ENCODE peak calls at places on chromosomes 6 and 20, in five cellular contexts. L is mesendoderm, G is pancreas, V is testis, F is Caco-2. B is an unnamed sample. For H3K4me1 and H3K36me3, the result is how much of the 10 kb centered on the place peaks cover.

GRCh38 chr6:55108469-55109130 is 65.7 kb upstream of the HCRTR2 start:
- DNase-seq in V (no peak), L (peak), F (no peak), G (no peak), B (no peak)

GRCh38 chr20:19976595-19977372 is 40.4 kb upstream of the NAA20 start:
- DNase-seq in G (peak), L (peak), F (peak), V (peak), B (peak)

GRCh38 chr6:123094768-123095167 is 98.7 kb downstream of the CLVS2 start:
- DNase-seq in V (no peak), L (no peak), F (no peak), G (no peak), B (no peak)

GRCh38 chr6:63275953-63276352 is 43.8 kb downstream of the LGSN start:
- DNase-seq in L (no peak), G (no peak), V (no peak), F (no peak), B (no peak)

GRCh38 chr6:121668259-121668658 is 232.8 kb downstream of the GJA1 start:
- DNase-seq in V (no peak), G (no peak), L (no peak), F (no peak), B (no peak)

GRCh38 chr6:132763269-132763668 is 5.6 kb upstream of the VNN2 start:
- DNase-seq in F (no peak), V (no peak), G (no peak), L (peak), B (no peak)

GRCh38 chr6:344816-345340 is 46.7 kb upstream of the IRF4 start:
- DNase-seq in F (no peak), G (no peak), V (no peak), L (no peak), B (no peak)

GRCh38 chr6:104613416-104614001 is 246.2 kb downstream of the HACE1 start:
- DNase-seq in F (peak), V (no peak), G (no peak), L (peak), B (no peak)

DNA sequence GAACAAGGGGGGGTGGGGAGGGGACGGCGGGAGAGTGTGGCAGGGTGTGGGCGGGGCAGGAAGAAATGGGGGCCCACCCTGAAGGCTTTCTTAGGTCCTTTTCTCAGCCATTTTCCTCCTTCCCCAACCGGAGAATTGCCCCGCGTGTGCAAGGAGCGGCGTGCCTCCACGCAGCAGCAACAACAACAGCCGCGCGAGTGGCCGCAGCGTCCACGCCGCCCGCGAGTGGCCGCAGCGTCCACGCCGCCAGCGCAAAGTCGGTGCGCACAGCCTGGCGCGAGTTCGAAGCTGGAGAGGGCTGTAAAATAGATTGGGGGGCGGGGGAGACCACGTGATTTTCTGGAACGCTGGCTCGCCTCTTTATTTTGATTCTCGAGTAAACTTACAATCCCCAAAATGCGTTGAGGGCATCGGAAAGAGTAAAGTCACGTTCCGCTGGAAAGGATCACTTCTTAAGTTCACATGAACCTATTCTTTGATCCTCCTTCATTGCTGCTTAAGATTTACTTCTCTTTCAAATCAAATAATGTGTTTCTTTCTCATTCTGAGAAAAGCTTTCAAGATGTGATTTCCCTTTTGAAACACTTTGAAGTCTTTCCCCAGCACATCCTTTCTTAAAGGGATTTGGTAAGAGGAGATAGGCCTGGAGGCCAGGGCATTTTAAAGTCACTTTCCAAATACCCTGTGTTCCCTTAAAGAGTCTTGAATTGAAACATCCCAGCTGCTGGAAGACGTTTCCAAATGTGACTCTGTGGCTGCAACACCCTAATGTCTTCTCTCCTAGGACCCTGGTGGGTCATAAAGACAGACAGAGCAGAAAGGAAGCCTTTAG is 66.7 kb upstream of the ZNF217 start:
- DNase-seq in L (no peak), F (no peak), V (peak), G (no peak), B (no peak)
- H3K4me1 ChIP-seq in L (under half), F (under half), V (under half), G (under half), B (under half)

GRCh38 chr20:904146-904545 is 12.0 kb downstream of the ANGPT4 start:
- DNase-seq in F (no peak), V (no peak), G (no peak), L (peak), B (no peak)

GRCh38 chr20:909641-910040 is 6.5 kb downstream of the ANGPT4 start:
- DNase-seq in G (no peak), L (no peak), F (no peak), V (no peak), B (no peak)

GRCh38 chr20:906703-907102 is 9.4 kb downstream of the ANGPT4 start:
- DNase-seq in L (no peak), F (no peak), G (no peak), V (no peak), B (no peak)

GRCh38 chr20:905396-905961 is 10.7 kb downstream of the ANGPT4 start:
- DNase-seq in V (no peak), F (no peak), L (no peak), G (no peak), B (no peak)

GRCh38 chr20:905999-906520 is 10.1 kb downstream of the ANGPT4 start:
- DNase-seq in L (no peak), V (no peak), G (no peak), F (no peak), B (no peak)
- H3K36me3 ChIP-seq in L (under half), V (under half), G (under half), F (under half), B (under half)

GRCh38 chr6:7161253-7161623 is 53.5 kb downstream of the RREB1 start:
- DNase-seq in L (no peak), G (no peak), V (no peak), F (no peak), B (no peak)
- H3K4me1 ChIP-seq in L (under half), G (under half), V (under half), F (under half), B (under half)

GRCh38 chr20:24458441-24458840 is 11.0 kb upstream of the SYNDIG1 start:
- DNase-seq in F (no peak), V (no peak), L (no peak), G (no peak), B (no peak)
- H3K36me3 ChIP-seq in F (under half), V (under half), L (under half), G (under half), B (under half)

GRCh38 chr20:32462900-32463641 is 104.9 kb downstream of the ASXL1 start:
- DNase-seq in F (no peak), G (peak), V (peak), L (no peak), B (no peak)
- H3K4me1 ChIP-seq in F (under half), G (under half), V (under half), L (under half), B (under half)

GRCh38 chr6:114171473-114171872 is 171.3 kb downstream of the HS3ST5 start:
- DNase-seq in G (no peak), V (no peak), L (no peak), F (no peak), B (no peak)
- H3K36me3 ChIP-seq in G (under half), V (under half), L (under half), F (under half), B (under half)

B was measured in prostate gland.